ENCODE peak calls at places on chromosomes 1 and 21, in ten cellular contexts. Y, K, U, O, Q, L, G, F, J and A are unnamed samples. For H3K4me1 and H3K36me3, the result is how much of the 10 kb centered on the place peaks cover.

GRCh38 chr1:33050221-33051076 is 13.8 kb upstream of the AK2 start:
- DNase-seq in Y (no peak), K (no peak), U (no peak), O (peak), Q (peak), L (no peak), G (no peak), F (no peak), J (peak), A (no peak)

GRCh38 chr1:8419172-8419571 is 101.3 kb downstream of the SLC45A1 start:
- DNase-seq in Y (no peak), K (no peak), U (no peak), O (no peak), Q (no peak), L (no peak), G (no peak), F (no peak), J (peak), A (no peak)

GRCh38 chr1:237864338-237865244 is 26.1 kb downstream of the ZP4 start:
- DNase-seq in Y (peak), K (peak), U (peak), O (no peak), Q (peak), L (peak), G (peak), F (no peak), J (peak), A (peak)

GRCh38 chr1:69077633-69078032 is 490.1 kb upstream of the LRRC7 start:
- DNase-seq in Y (peak), K (no peak), U (no peak), O (no peak), Q (no peak), L (no peak), G (peak), F (no peak), J (no peak), A (no peak)

GRCh38 chr1:164712131-164713031 is 153.4 kb downstream of the PBX1 start:
- DNase-seq in Y (no peak), K (no peak), U (peak), O (no peak), Q (no peak), L (peak), G (peak), F (no peak), J (peak), A (no peak)

GRCh38 chr21:43786423-43787179 is 2.8 kb upstream of the RRP1 start:
- DNase-seq in Y (no peak), K (no peak), U (no peak), O (no peak), Q (no peak), L (no peak), G (no peak), F (no peak), J (no peak), A (no peak)

GRCh38 chr1:206895320-206895719 is 1.9 kb upstream of the IL24 start:
- DNase-seq in Y (no peak), K (no peak), U (no peak), O (peak), Q (no peak), L (no peak), G (no peak), F (no peak), J (no peak), A (no peak)

GRCh38 chr1:45545019-45545493 is 5.6 kb upstream of the AKR1A1 start:
- DNase-seq in Y (no peak), K (no peak), U (no peak), O (no peak), Q (no peak), L (no peak), G (no peak), F (no peak), J (no peak), A (no peak)

GRCh38 chr1:41690331-41690730 is 205.8 kb upstream of the EDN2 start:
- DNase-seq in Y (no peak), K (no peak), U (no peak), O (no peak), Q (no peak), L (no peak), G (no peak), F (no peak), J (no peak), A (no peak)

GRCh38 chr1:150477320-150477719 is 9.9 kb upstream of the TARS2 start:
- DNase-seq in Y (no peak), K (no peak), U (no peak), O (no peak), Q (no peak), L (no peak), G (no peak), F (no peak), J (no peak), A (no peak)

GRCh38 chr1:203548917-203549708 is 55.2 kb downstream of the OPTC start:
- DNase-seq in Y (no peak), K (no peak), U (no peak), O (peak), Q (no peak), L (no peak), G (peak), F (no peak), J (peak), A (peak)

GRCh38 chr1:77063118-77063517 is 156.1 kb downstream of the PIGK start:
- DNase-seq in Y (no peak), K (no peak), U (no peak), O (no peak), Q (no peak), L (no peak), G (peak), F (no peak), J (no peak), A (no peak)

GRCh38 chr1:194358208-194358581 is 1171.8 kb upstream of the B3GALT2 start:
- DNase-seq in Y (no peak), K (peak), U (no peak), O (no peak), Q (no peak), L (no peak), G (no peak), F (no peak), J (no peak), A (no peak)

GRCh38 chr1:58888776-58889341 is 105.0 kb upstream of the JUN start:
- DNase-seq in Y (no peak), K (no peak), U (no peak), O (no peak), Q (peak), L (no peak), G (no peak), F (no peak), J (no peak), A (no peak)

GRCh38 chr1:179183857-179184256 is 45.6 kb downstream of the ABL2 start:
- DNase-seq in Y (no peak), K (no peak), U (no peak), O (no peak), Q (no peak), L (no peak), G (no peak), F (no peak), J (no peak), A (no peak)

GRCh38 chr1:21596179-21596578 is 73.0 kb downstream of the RAP1GAP start:
- DNase-seq in Y (no peak), K (no peak), U (no peak), O (no peak), Q (no peak), L (no peak), G (no peak), F (no peak), J (no peak), A (no peak)

GRCh38 chr1:201710632-201711031 is 118.3 kb upstream of the IPO9 start:
- DNase-seq in Y (no peak), K (no peak), U (no peak), O (no peak), Q (no peak), L (no peak), G (no peak), F (no peak), J (no peak), A (no peak)
- H3K4me1 ChIP-seq in Y (under half), K (under half), U (half or more), O (under half), Q (half or more), L (under half), G (under half), F (under half), J (under half), A (under half)

GRCh38 chr1:15939181-15940109 is 36.5 kb downstream of the ZBTB17 start:
- DNase-seq in Y (no peak), K (peak), U (peak), O (no peak), Q (peak), L (peak), G (peak), F (no peak), J (no peak), A (no peak)
- H3K36me3 ChIP-seq in Y (half or more), K (half or more), U (half or more), O (under half), Q (under half), L (under half), G (half or more), F (under half), J (half or more), A (half or more)

GRCh38 chr1:226404904-226405222 is 3.0 kb downstream of the PARP1 start:
- DNase-seq in Y (no peak), K (no peak), U (no peak), O (no peak), Q (no peak), L (no peak), G (peak), F (no peak), J (no peak), A (peak)

GRCh38 chr1:226405411-226405988 is 2.4 kb downstream of the PARP1 start:
- DNase-seq in Y (no peak), K (no peak), U (no peak), O (no peak), Q (no peak), L (no peak), G (peak), F (no peak), J (no peak), A (peak)

GRCh38 chr1:226407199-226407496 is 745 bp downstream of the PARP1 start:
- DNase-seq in Y (no peak), K (no peak), U (no peak), O (no peak), Q (no peak), L (no peak), G (no peak), F (peak), J (no peak), A (no peak)

GRCh38 chr1:226407497-226408284 is at the start of gene PARP1:
- DNase-seq in Y (peak), K (peak), U (peak), O (peak), Q (peak), L (peak), G (peak), F (peak), J (peak), A (peak)

GRCh38 chr1:226406401-226406881 is 1.5 kb downstream of the PARP1 start:
- DNase-seq in Y (no peak), K (no peak), U (no peak), O (peak), Q (peak), L (no peak), G (no peak), F (no peak), J (no peak), A (no peak)
- H3K4me1 ChIP-seq in Y (under half), K (under half), U (half or more), O (under half), Q (under half), L (under half), G (under half), F (under half), J (under half), A (under half)

DNA sequence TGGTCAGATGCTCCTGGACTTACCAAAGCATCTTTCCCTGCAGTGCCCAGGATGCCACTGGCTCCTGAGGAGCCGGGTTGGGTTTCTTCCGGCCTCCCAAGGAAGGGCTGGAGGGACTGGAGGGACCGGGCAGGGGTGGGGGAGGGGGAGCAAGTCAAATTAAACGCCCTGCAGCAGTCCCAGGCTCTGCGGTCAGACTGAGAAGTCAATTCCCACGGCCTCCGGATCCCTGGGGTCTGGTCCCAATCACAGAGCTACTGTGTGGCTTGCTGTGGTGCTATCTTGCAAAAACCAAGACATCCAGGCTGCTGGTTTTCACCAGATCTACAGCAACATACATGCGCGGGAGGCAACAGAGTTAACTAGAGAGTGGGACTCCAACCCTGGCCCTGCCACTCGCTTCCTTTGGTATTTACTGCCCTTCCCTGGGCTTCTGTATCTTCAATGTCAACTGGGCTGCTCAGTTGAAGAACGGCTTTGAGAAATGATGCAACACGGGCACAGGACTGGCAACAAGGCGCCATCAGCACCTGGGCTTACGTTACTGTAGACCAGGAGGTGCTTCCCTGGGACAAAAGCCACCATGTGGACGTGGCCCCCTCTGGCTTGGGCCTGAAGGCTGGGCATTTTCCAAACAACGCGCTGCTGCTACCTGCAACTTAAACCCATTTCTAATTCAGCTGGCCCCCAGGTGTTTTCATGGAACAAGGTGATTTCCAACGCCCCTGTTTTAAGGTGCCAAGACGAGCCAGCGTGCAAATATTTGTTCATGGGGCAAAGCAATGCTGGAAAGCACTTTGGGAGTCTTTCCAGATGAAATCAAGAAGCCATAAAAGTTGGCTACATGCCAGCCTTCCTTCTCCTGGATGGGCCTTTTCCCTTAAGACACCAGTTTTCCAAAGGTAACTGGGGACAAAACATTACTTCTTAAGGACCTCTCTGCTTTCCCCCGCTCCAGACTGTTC is 11.5 kb downstream of the RCC2 start:
- DNase-seq in Y (no peak), K (no peak), U (peak), O (no peak), Q (no peak), L (peak), G (no peak), F (no peak), J (no peak), A (no peak)
- H3K36me3 ChIP-seq in Y (half or more), K (under half), U (half or more), O (under half), Q (under half), L (under half), G (half or more), F (half or more), J (under half), A (half or more)

GRCh38 chr21:42195378-42196031 is 23.4 kb upstream of the ABCG1 start:
- DNase-seq in Y (no peak), K (no peak), U (no peak), O (no peak), Q (no peak), L (peak), G (no peak), F (no peak), J (peak), A (no peak)
- H3K4me1 ChIP-seq in Y (under half), K (under half), U (under half), O (half or more), Q (under half), L (under half), G (under half), F (half or more), J (under half), A (under half)